ENCODE peak calls at places on chromosomes 1 and 21, in nine cellular contexts. A is dermis microvascular lymphatic vessel endothelial cell; M is left colon; J is effector memory CD4-positive, alpha-beta T cell; G is HEK293T; H is NCI-H1092 treated with DMSO at 0.1 percent for 48 hours; I is bronchial epithelial cell; Q is GM04504; X is HuH-7. C is an unnamed sample.

GRCh38 chr1:46556822-46557221 is 5.4 kb upstream of the KNCN start:
- DNase-seq in I (peak), J (no peak), X (no peak), A (no peak), M (no peak), G (no peak), Q (peak), H (no peak), C (no peak)

GRCh38 chr1:56831874-56832693 is 12.9 kb upstream of the FYB2 start:
- DNase-seq in M (no peak), X (no peak), G (peak), Q (peak), J (peak), H (peak), I (peak), A (peak), C (peak)

GRCh38 chr1:9680828-9681227 is 29.3 kb downstream of the PIK3CD start:
- DNase-seq in A (no peak), Q (no peak), J (no peak), I (no peak), H (no peak), M (no peak), G (no peak), X (no peak), C (no peak)

GRCh38 chr1:175656416-175656815 is 87.0 kb downstream of the TNR start:
- DNase-seq in M (no peak), I (no peak), A (no peak), G (no peak), J (no peak), H (no peak), Q (no peak), X (no peak), C (no peak)

GRCh38 chr1:35810096-35810860 is 2.5 kb downstream of the AGO4 start:
- DNase-seq in A (no peak), J (no peak), Q (peak), M (no peak), G (no peak), I (peak), X (no peak), H (no peak), C (peak)

GRCh38 chr1:15948091-15948591 is 27.8 kb downstream of the ZBTB17 start:
- DNase-seq in A (no peak), H (no peak), I (no peak), J (no peak), M (no peak), Q (no peak), X (no peak), G (no peak), C (no peak)

GRCh38 chr1:156053770-156054499 is at the start of gene UBQLN4:
- DNase-seq in X (peak), J (peak), H (peak), M (peak), A (peak), I (peak), Q (peak), G (peak), C (peak)

GRCh38 chr1:196607940-196608339 is 300 bp downstream of the KCNT2 start:
- DNase-seq in J (no peak), Q (no peak), M (no peak), I (no peak), A (no peak), H (peak), X (peak), G (no peak), C (no peak)

GRCh38 chr1:186327331-186327730 is 47.7 kb downstream of the TPR start:
- DNase-seq in I (no peak), M (no peak), H (no peak), Q (no peak), X (no peak), A (no peak), J (no peak), G (no peak), C (no peak)

GRCh38 chr1:190022709-190023108 is 455.0 kb downstream of the BRINP3 start:
- DNase-seq in H (no peak), Q (no peak), G (no peak), A (no peak), J (no peak), X (no peak), I (peak), M (no peak), C (no peak)

GRCh38 chr1:165773324-165773965 is 4.8 kb upstream of the TMCO1 start:
- DNase-seq in Q (peak), X (no peak), J (no peak), H (no peak), G (no peak), I (peak), M (no peak), A (no peak), C (no peak)

GRCh38 chr1:3217096-3217724 is 148.2 kb downstream of the PRDM16 start:
- DNase-seq in X (no peak), J (no peak), A (no peak), G (no peak), I (no peak), H (no peak), Q (no peak), M (no peak), C (no peak)

GRCh38 chr1:181151378-181152326 is 63.2 kb downstream of the IER5 start:
- DNase-seq in I (peak), J (no peak), X (no peak), A (no peak), G (no peak), H (no peak), M (no peak), Q (no peak), C (no peak)

GRCh38 chr1:183882328-183883167 is 77.6 kb downstream of the RGL1 start:
- DNase-seq in Q (no peak), I (peak), X (no peak), H (no peak), J (no peak), G (no peak), M (no peak), A (no peak), C (no peak)

GRCh38 chr1:1431845-1432565 is 3.5 kb upstream of the VWA1 start:
- DNase-seq in G (no peak), Q (no peak), A (no peak), X (peak), H (no peak), J (no peak), I (no peak), M (peak), C (peak)

GRCh38 chr1:226100436-226101347 is 38.2 kb downstream of the H3-3A start:
- DNase-seq in J (no peak), H (peak), G (peak), Q (no peak), X (no peak), I (peak), M (no peak), A (no peak), C (no peak)

GRCh38 chr1:241411056-241411775 is 54.2 kb upstream of the RGS7 start:
- DNase-seq in G (no peak), A (no peak), X (no peak), J (no peak), H (peak), Q (peak), M (no peak), I (no peak), C (no peak)

GRCh38 chr1:234230414-234230862 is 142.8 kb upstream of the COA6 start:
- DNase-seq in G (no peak), H (peak), Q (no peak), I (no peak), A (no peak), X (no peak), J (no peak), M (no peak), C (no peak)

GRCh38 chr1:51359860-51360259 is 29.5 kb upstream of the TTC39A start:
- DNase-seq in J (no peak), X (no peak), H (no peak), A (no peak), I (no peak), M (no peak), G (no peak), Q (no peak), C (no peak)

GRCh38 chr1:71721532-71721931 is 560.8 kb downstream of the NEGR1 start:
- DNase-seq in G (no peak), I (no peak), A (no peak), H (no peak), M (no peak), X (no peak), Q (no peak), J (no peak), C (no peak)

GRCh38 chr1:116754203-116754977 is at the start of gene CD2:
- DNase-seq in G (no peak), I (no peak), H (no peak), Q (no peak), X (no peak), J (no peak), A (no peak), M (no peak), C (no peak)

GRCh38 chr21:42733037-42733632 is 79.7 kb downstream of the PDE9A start:
- DNase-seq in I (no peak), X (no peak), A (peak), G (no peak), H (no peak), M (no peak), Q (no peak), J (no peak), C (peak)

GRCh38 chr1:22461678-22462527 is 10.3 kb downstream of the ZBTB40 start:
- DNase-seq in M (no peak), H (no peak), J (no peak), A (no peak), X (no peak), I (no peak), Q (no peak), G (no peak), C (no peak)

GRCh38 chr1:228141082-228141870 is 1.2 kb downstream of the GUK1 start:
- DNase-seq in A (no peak), Q (no peak), J (no peak), X (peak), I (no peak), M (peak), G (no peak), H (no peak), C (no peak)

GRCh38 chr1:6259491-6260362 is 1.2 kb downstream of the GPR153 start:
- DNase-seq in I (peak), H (no peak), J (peak), A (peak), X (peak), M (peak), Q (no peak), G (peak), C (no peak)

GRCh38 chr1:89719502-89720306 is 86.8 kb downstream of the LRRC8C start:
- DNase-seq in H (no peak), M (no peak), A (no peak), Q (no peak), G (no peak), X (no peak), J (no peak), I (peak), C (no peak)

GRCh38 chr1:234573711-234574299 is 36.2 kb downstream of the IRF2BP2 start:
- DNase-seq in H (no peak), Q (no peak), X (no peak), G (no peak), J (no peak), A (no peak), M (peak), I (peak), C (no peak)

GRCh38 chr1:206923009-206923960 is 1.5 kb upstream of the FCMR start:
- DNase-seq in Q (no peak), M (peak), J (peak), G (no peak), I (no peak), H (no peak), A (no peak), X (no peak), C (no peak)

GRCh38 chr1:34739613-34740012 is 15.2 kb upstream of the GJB5 start:
- DNase-seq in G (no peak), I (no peak), Q (no peak), J (no peak), X (no peak), A (no peak), H (peak), M (no peak), C (no peak)

GRCh38 chr1:218384576-218384975 is 39.4 kb downstream of the TGFB2 start:
- DNase-seq in Q (no peak), G (no peak), H (peak), I (no peak), M (no peak), A (peak), X (no peak), J (no peak), C (no peak)

GRCh38 chr1:60974973-60975372 is 107.4 kb upstream of the NFIA start:
- DNase-seq in M (no peak), X (no peak), A (no peak), I (no peak), H (no peak), J (no peak), G (no peak), Q (no peak), C (no peak)

GRCh38 chr1:234771642-234772344 is 161.8 kb upstream of the IRF2BP2 start:
- DNase-seq in I (no peak), J (no peak), M (no peak), A (no peak), X (no peak), H (peak), Q (no peak), G (peak), C (no peak)

GRCh38 chr1:41294213-41294612 is 52.1 kb upstream of the SCMH1 start:
- DNase-seq in M (no peak), H (no peak), G (no peak), Q (no peak), A (no peak), I (no peak), X (no peak), J (no peak), C (no peak)

GRCh38 chr1:171740987-171741871 is 636 bp downstream of the VAMP4 start:
- DNase-seq in Q (no peak), X (peak), A (no peak), I (peak), H (peak), J (peak), G (peak), M (peak), C (peak)